ENCODE peak calls at places on chromosome 21, in eight cellular contexts. U is heart right ventricle, H is caudate nucleus, G is RWPE1, C is mammary epithelial cell, L is A549, M is epithelial cell of prostate, O is left lung. R is an unnamed sample.

GRCh38 chr21:20639026-20639425 is 359.2 kb upstream of the NCAM2 start:
- DNase-seq in U (no peak), H (no peak), G (peak; percentile 3), C (no peak), L (no peak), M (no peak), O (no peak), R (no peak)

GRCh38 chr21:17371470-17371869 is 141.4 kb upstream of the CXADR start:
- DNase-seq in U (no peak), H (no peak), G (no peak), C (peak; percentile 80), L (no peak), M (peak; percentile 59), O (no peak), R (no peak)

GRCh38 chr21:28402616-28402989 is 590.1 kb downstream of the LTN1 start:
- DNase-seq in U (no peak), H (no peak), G (no peak), C (no peak), L (no peak), M (no peak), O (no peak), R (no peak)

GRCh38 chr21:30234643-30235042 is 18.7 kb upstream of the CLDN8 start:
- DNase-seq in U (no peak), H (no peak), G (peak; percentile 48), C (peak; percentile 95), L (no peak), M (peak; percentile 98), O (no peak), R (no peak)

GRCh38 chr21:18801468-18801867 is 397.9 kb upstream of the TMPRSS15 start:
- DNase-seq in U (no peak), H (no peak), G (peak; percentile 5), C (no peak), L (no peak), M (no peak), O (no peak), R (no peak)

GRCh38 chr21:38930065-38930464 is 124.3 kb downstream of the ETS2 start:
- DNase-seq in U (no peak), H (no peak), G (no peak), C (no peak), L (no peak), M (no peak), O (no peak), R (no peak)

GRCh38 chr21:43763901-43764523 is 12.1 kb downstream of the CSTB start:
- DNase-seq in U (no peak), H (no peak), G (no peak), C (no peak), L (no peak), M (no peak), O (no peak), R (no peak)

GRCh38 chr21:42080788-42081083 is 9.6 kb downstream of the UMODL1 start:
- DNase-seq in U (no peak), H (no peak), G (peak; percentile 22), C (peak; percentile 17), L (no peak), M (no peak), O (no peak), R (no peak)

GRCh38 chr21:42245348-42246185 is 26.6 kb downstream of the ABCG1 start:
- DNase-seq in U (no peak), H (peak; percentile 41), G (no peak), C (no peak), L (no peak), M (no peak), O (no peak), R (peak; percentile 53)

GRCh38 chr21:38909929-38910328 is 104.2 kb downstream of the ETS2 start:
- DNase-seq in U (peak; percentile 58), H (no peak), G (no peak), C (no peak), L (no peak), M (no peak), O (no peak), R (no peak)

GRCh38 chr21:36255650-36256047 is 64.3 kb upstream of the MORC3 start:
- DNase-seq in U (no peak), H (no peak), G (no peak), C (no peak), L (no peak), M (no peak), O (no peak), R (no peak)

GRCh38 chr21:14403681-14404318 is 20.9 kb upstream of the HSPA13 start:
- DNase-seq in U (no peak), H (no peak), G (peak; percentile 15), C (peak; percentile 12), L (peak; percentile 2), M (no peak), O (no peak), R (no peak)
- H3K27ac ChIP-seq in U (no peak overlapping the region), H (no peak overlapping the region), G (no peak overlapping the region), C (no peak overlapping the region), L (no peak overlapping the region), M (no peak overlapping the region), O (no peak overlapping the region), R (no peak overlapping the region)

DNA sequence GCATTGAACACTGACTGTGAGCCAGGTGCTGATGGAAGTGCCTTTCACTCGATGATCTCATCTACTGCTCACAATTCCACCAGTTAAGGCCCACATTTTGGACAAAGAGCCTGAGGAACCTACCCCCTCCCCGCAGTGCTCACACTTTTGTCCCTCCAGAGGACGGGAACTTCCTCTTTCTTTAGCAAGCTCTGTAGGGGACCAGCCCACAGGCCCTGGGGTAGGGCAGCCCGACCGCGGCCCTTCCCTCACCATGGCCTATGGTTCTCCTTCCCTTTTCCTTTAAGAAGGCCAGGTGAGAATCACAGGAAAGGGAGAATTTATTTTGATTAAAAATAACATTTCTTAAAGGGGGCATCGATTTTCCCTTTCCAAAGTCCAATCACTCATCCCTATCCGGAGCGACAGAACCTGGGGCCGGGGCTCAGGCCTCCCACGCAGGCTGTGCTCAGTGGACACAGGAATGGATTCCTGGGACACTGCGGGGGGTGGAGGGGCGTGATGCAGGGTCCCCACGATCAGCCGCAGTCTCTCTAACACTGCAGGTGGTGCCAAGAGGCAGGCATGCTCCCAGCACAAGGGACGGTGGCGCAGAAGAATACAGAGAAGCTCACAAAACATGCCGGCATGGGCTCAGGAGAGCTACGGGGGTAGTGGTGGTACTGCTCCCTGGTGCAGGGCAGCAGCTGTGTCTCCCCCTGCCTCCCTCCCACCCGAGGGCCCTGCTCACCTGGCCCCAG is 8.9 kb upstream of the KCNE1 start:
- DNase-seq in U (no peak), H (no peak), G (no peak), C (no peak), L (no peak), M (no peak), O (peak; percentile 73), R (no peak)
- H3K27ac ChIP-seq in U (no peak overlapping the region), H (no peak overlapping the region), G (no peak overlapping the region), C (no peak overlapping the region), L (no peak overlapping the region), M (no peak overlapping the region), O (no peak overlapping the region), R (no peak overlapping the region)

GRCh38 chr21:46626536-46627302 is 8.8 kb upstream of the PRMT2 start:
- DNase-seq in U (no peak), H (no peak), G (no peak), C (no peak), L (no peak), M (no peak), O (no peak), R (no peak)
- H3K27ac ChIP-seq in U (no peak overlapping the region), H (no peak overlapping the region), G (no peak overlapping the region), C (no peak overlapping the region), L (no peak overlapping the region), M (no peak overlapping the region), O (no peak overlapping the region), R (peak overlapping the region; percentile 21)

GRCh38 chr21:46374761-46375389 is 50.9 kb downstream of the PCNT start:
- DNase-seq in U (peak; percentile 22), H (no peak), G (no peak), C (no peak), L (no peak), M (no peak), O (no peak), R (no peak)
- H3K27ac ChIP-seq in U (peak overlapping the region; percentile 59), H (no peak overlapping the region), G (no peak overlapping the region), C (no peak overlapping the region), L (no peak overlapping the region), M (no peak overlapping the region), O (no peak overlapping the region), R (no peak overlapping the region)

DNA sequence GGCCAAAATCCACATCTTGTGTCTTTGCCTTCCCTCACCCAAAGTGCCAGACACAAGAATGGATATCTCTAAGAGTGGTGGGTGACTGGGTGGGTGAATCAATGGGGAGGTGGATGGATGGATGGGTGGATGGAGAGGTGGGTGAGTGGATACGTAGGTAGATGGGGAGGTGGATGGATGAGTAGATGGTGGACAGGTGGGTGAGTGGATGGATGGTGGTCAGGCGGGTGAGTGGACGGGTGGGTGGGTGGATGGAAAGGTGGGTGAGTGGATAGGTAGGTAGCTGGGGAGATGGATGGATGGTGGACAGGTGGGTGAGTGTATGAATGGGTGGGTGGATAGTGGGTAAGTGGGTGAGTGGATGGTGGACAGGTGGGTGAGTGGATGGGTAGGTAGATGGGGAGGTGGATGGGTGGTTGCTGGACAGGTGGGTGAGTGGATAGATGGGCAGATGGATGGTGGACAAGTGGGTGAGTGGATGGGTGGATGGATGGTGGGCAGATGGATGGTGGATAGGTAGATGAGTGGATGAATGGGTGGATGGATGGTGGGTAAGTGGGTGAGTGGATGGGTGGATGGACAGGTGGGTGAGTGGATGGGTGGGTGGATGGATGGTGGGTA is 34.2 kb downstream of the SLC19A1 start:
- DNase-seq in U (no peak), H (no peak), G (no peak), C (no peak), L (no peak), M (no peak), O (peak; percentile 24), R (no peak)
- H3K27ac ChIP-seq in U (no peak overlapping the region), H (no peak overlapping the region), G (no peak overlapping the region), C (no peak overlapping the region), L (no peak overlapping the region), M (no peak overlapping the region), O (no peak overlapping the region), R (no peak overlapping the region)

DNA sequence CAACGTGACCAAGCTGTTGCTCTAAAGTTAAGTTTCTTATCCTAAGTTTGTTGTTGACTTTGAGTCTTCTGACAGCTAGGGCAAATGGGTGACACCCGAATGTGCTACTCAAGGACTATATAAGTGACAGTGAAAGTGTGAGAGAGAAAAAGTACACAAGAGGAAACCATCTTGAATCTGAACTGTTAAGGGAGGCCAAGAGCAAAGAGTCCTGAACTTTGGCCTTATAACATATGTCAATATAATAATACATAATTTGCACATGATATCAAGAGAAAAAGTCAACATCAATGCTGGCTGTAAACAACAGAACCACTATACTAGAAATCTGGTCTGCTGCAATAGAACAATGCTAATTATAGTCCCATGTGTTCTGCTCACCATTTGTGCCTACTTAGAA is 29.5 kb downstream of the SYNJ1 start:
- DNase-seq in U (no peak), H (no peak), G (no peak), C (no peak), L (no peak), M (no peak), O (no peak), R (no peak)
- H3K27ac ChIP-seq in U (no peak overlapping the region), H (no peak overlapping the region), G (no peak overlapping the region), C (no peak overlapping the region), L (no peak overlapping the region), M (no peak overlapping the region), O (no peak overlapping the region), R (no peak overlapping the region)

GRCh38 chr21:32378956-32379355 is 13.9 kb downstream of the URB1 start:
- DNase-seq in U (peak; percentile 61), H (no peak), G (no peak), C (no peak), L (no peak), M (no peak), O (no peak), R (no peak)
- H3K27ac ChIP-seq in U (peak overlapping the region; percentile 57), H (no peak overlapping the region), G (no peak overlapping the region), C (no peak overlapping the region), L (peak overlapping the region; percentile 27), M (no peak overlapping the region), O (no peak overlapping the region), R (peak overlapping the region; percentile 62)

GRCh38 chr21:26966360-26966977 is 419 bp downstream of the ADAMTS5 start:
- DNase-seq in U (no peak), H (peak; percentile 38), G (no peak), C (no peak), L (no peak), M (no peak), O (no peak), R (no peak)
- H3K27ac ChIP-seq in U (peak overlapping the region; percentile 77), H (no peak overlapping the region), G (no peak overlapping the region), C (no peak overlapping the region), L (no peak overlapping the region), M (no peak overlapping the region), O (no peak overlapping the region), R (no peak overlapping the region)

R was measured in substantia nigra.